ENCODE peak calls at places on chromosomes 4 and X, in four cellular contexts. X, O, A and R are unnamed samples.

GRCh38 chr4:34157546-34157945 is 2086.8 kb downstream of the ARAP2 start:
- DNase-seq in O (no peak), A (no peak), X (peak), R (no peak)

GRCh38 chrX:120269379-120270035 is 18.9 kb downstream of the ZBTB33 start:
- DNase-seq in X (no peak), A (no peak), O (no peak), R (no peak)

GRCh38 chr4:121189811-121190210 is 25.7 kb upstream of the TNIP3 start:
- DNase-seq in A (no peak), X (no peak), O (no peak), R (no peak)

GRCh38 chr4:125317526-125317880 is 2.7 kb downstream of the FAT4 start:
- DNase-seq in A (peak), O (peak), X (peak), R (no peak)

GRCh38 chrX:132184871-132185270 is 34.4 kb downstream of the RAP2C start:
- DNase-seq in A (no peak), O (no peak), X (peak), R (no peak)

GRCh38 chrX:150664290-150664689 is 28.9 kb upstream of the MTMR1 start:
- DNase-seq in A (no peak), X (no peak), O (no peak), R (no peak)

GRCh38 chr4:121380448-121381147 is at the start of gene QRFPR:
- DNase-seq in O (no peak), X (no peak), A (no peak), R (no peak)

GRCh38 chr4:152245706-152246105 is 290.2 kb downstream of the FBXW7 start:
- DNase-seq in A (no peak), O (no peak), X (no peak), R (no peak)

GRCh38 chr4:70885174-70885573 is 17.0 kb upstream of the MOB1B start:
- DNase-seq in X (no peak), O (no peak), A (no peak), R (no peak)

GRCh38 chr4:156413411-156413985 is 459.8 kb upstream of the CTSO start:
- DNase-seq in X (no peak), O (no peak), A (no peak), R (no peak)

GRCh38 chr4:144562019-144562740 is 83.8 kb upstream of the HHIP start:
- DNase-seq in A (peak), O (no peak), X (no peak), R (no peak)

GRCh38 chrX:125505207-125505606 is 185.5 kb downstream of the TEX13C start:
- DNase-seq in X (no peak), A (no peak), O (no peak), R (no peak)

GRCh38 chrX:31233941-31234496 is 162.2 kb upstream of the FTHL17 start:
- DNase-seq in O (no peak), A (no peak), X (no peak), R (no peak)

GRCh38 chrX:9534686-9535085 is 69.8 kb downstream of the TBL1X start:
- DNase-seq in X (peak), A (no peak), O (no peak), R (no peak)

GRCh38 chr4:82797591-82798081 is 960 bp downstream of the SCD5 start:
- DNase-seq in X (no peak), O (no peak), A (no peak), R (no peak)

GRCh38 chr4:123114084-123114914 is 191.9 kb upstream of the NUDT6 start:
- DNase-seq in X (no peak), O (no peak), A (no peak), R (no peak)

GRCh38 chrX:133350751-133351150 is 64.5 kb downstream of the GPC4 start:
- DNase-seq in A (peak), X (no peak), O (no peak), R (no peak)

GRCh38 chr4:52840531-52841350 is 21.4 kb upstream of the RASL11B start:
- DNase-seq in X (no peak), A (no peak), O (no peak), R (no peak)